ENCODE peak calls at places on chromosomes 16 and 17, in ten cellular contexts. A, C, Y, W, Z, R, B, H, I and S are unnamed samples.

GRCh38 chr16:80527297-80527696 is 13.5 kb upstream of the DYNLRB2 start:
- DNase-seq in Y (no peak), H (no peak), A (peak), Z (peak), B (peak), C (peak), R (peak), W (peak), I (peak), S (no peak)

GRCh38 chr16:61791465-61791864 is 244.8 kb downstream of the CDH8 start:
- DNase-seq in W (no peak), Z (no peak), H (no peak), C (no peak), B (no peak), R (no peak), I (no peak), Y (no peak), A (peak), S (no peak)

GRCh38 chr16:15521758-15522509 is 87.5 kb downstream of the BMERB1 start:
- DNase-seq in Y (no peak), H (no peak), W (no peak), A (no peak), Z (no peak), R (no peak), B (no peak), C (no peak), I (peak), S (no peak)

GRCh38 chr16:57601801-57602478 is 26.5 kb upstream of the ADGRG1 start:
- DNase-seq in R (no peak), C (peak), A (no peak), Z (no peak), H (no peak), Y (no peak), B (no peak), I (no peak), W (no peak), S (no peak)

GRCh38 chr16:5642034-5642433 is 544.4 kb upstream of the EEF2KMT start:
- DNase-seq in Y (no peak), R (no peak), Z (no peak), I (no peak), C (no peak), A (no peak), H (no peak), B (no peak), W (no peak), S (no peak)

GRCh38 chr16:12539185-12539929 is 264.3 kb downstream of the CPPED1 start:
- DNase-seq in C (peak), W (no peak), I (no peak), Z (no peak), Y (no peak), B (no peak), H (no peak), R (no peak), A (peak), S (no peak)

GRCh38 chr16:84313921-84314320 is 19.2 kb downstream of the WFDC1 start:
- DNase-seq in H (no peak), A (no peak), R (no peak), W (no peak), B (no peak), Y (no peak), I (no peak), C (no peak), Z (no peak), S (no peak)

GRCh38 chr16:57166951-57167350 is 18.9 kb downstream of the PSME3IP1 start:
- DNase-seq in I (no peak), W (no peak), Z (no peak), H (no peak), A (no peak), Y (no peak), R (no peak), B (no peak), C (peak), S (peak)

GRCh38 chr17:64418506-64419339 is 28.1 kb upstream of the PECAM1 start:
- DNase-seq in Z (peak), H (no peak), W (peak), R (peak), B (peak), Y (no peak), C (peak), A (peak), I (peak), S (no peak)